ENCODE peak calls at places on chromosomes 13 and 19, in six cellular contexts. Z is right lobe of liver, C is cardiac muscle cell, L is left ventricle myocardium inferior, Y is GM12878, V is mammary epithelial cell. P is an unnamed sample. For H3K4me1, the result is how much of the 10 kb centered on the place peaks cover.

GRCh38 chr13:40666905-40667621 is 622 bp upstream of the FOXO1 start:
- DNase-seq in Z (peak), C (no peak), L (peak), Y (no peak), V (no peak), P (no peak)

GRCh38 chr19:48878219-48879024 is 6.2 kb downstream of the PPP1R15A start:
- DNase-seq in Z (no peak), C (peak), L (no peak), Y (no peak), V (peak), P (no peak)

GRCh38 chr13:25192489-25192888 is 20.4 kb upstream of the AMER2 start:
- DNase-seq in Z (no peak), C (no peak), L (no peak), Y (no peak), V (no peak), P (no peak)

GRCh38 chr13:35888327-35888940 is 242.7 kb downstream of the DCLK1 start:
- DNase-seq in Z (no peak), C (peak), L (no peak), Y (no peak), V (no peak), P (no peak)

GRCh38 chr13:101018720-101019119 is 344.1 kb upstream of the TMTC4 start:
- DNase-seq in Z (no peak), C (no peak), L (no peak), Y (no peak), V (peak), P (peak)

GRCh38 chr19:763181-763580 is 12.3 kb downstream of the MISP start:
- DNase-seq in Z (no peak), C (no peak), L (no peak), Y (no peak), V (no peak), P (no peak)

GRCh38 chr13:21673592-21674270 is 2.9 kb downstream of the FGF9 start:
- DNase-seq in Z (peak), C (peak), L (peak), Y (no peak), V (peak), P (no peak)

GRCh38 chr19:8004723-8005513 is 523 bp downstream of the ELAVL1 start:
- DNase-seq in Z (no peak), C (peak), L (no peak), Y (no peak), V (no peak), P (no peak)

GRCh38 chr13:47896546-47896945 is 104.5 kb downstream of the SUCLA2 start:
- DNase-seq in Z (no peak), C (no peak), L (no peak), Y (no peak), V (no peak), P (no peak)

GRCh38 chr19:40822161-40822560 is 23.2 kb downstream of the EGLN2 start:
- DNase-seq in Z (no peak), C (no peak), L (no peak), Y (no peak), V (no peak), P (no peak)

GRCh38 chr13:99380921-99381645 is 73.9 kb upstream of the GPR183 start:
- DNase-seq in Z (no peak), C (no peak), L (no peak), Y (peak), V (no peak), P (no peak)

GRCh38 chr13:27295660-27296059 is 25.0 kb downstream of the RASL11A start:
- DNase-seq in Z (no peak), C (no peak), L (no peak), Y (no peak), V (no peak), P (no peak)

GRCh38 chr13:98829541-98829940 is 77.1 kb upstream of the SLC15A1 start:
- DNase-seq in Z (no peak), C (no peak), L (no peak), Y (no peak), V (no peak), P (no peak)

GRCh38 chr19:23222998-23223652 is 27.1 kb downstream of the ZNF724 start:
- DNase-seq in Z (no peak), C (no peak), L (no peak), Y (no peak), V (peak), P (no peak)

GRCh38 chr13:62510906-62511655 is 1095.4 kb upstream of the PCDH20 start:
- DNase-seq in Z (no peak), C (no peak), L (no peak), Y (peak), V (no peak), P (no peak)

GRCh38 chr19:28213476-28214082 is 999.4 kb downstream of the UQCRFS1 start:
- DNase-seq in Z (no peak), C (no peak), L (no peak), Y (no peak), V (no peak), P (no peak)

GRCh38 chr19:54608205-54608604 is 14.8 kb downstream of the LILRA1 start:
- DNase-seq in Z (no peak), C (no peak), L (no peak), Y (no peak), V (no peak), P (no peak)

GRCh38 chr13:27016871-27017270 is 154.7 kb downstream of the USP12 start:
- DNase-seq in Z (no peak), C (no peak), L (no peak), Y (no peak), V (no peak), P (no peak)

GRCh38 chr13:26628706-26629105 is 71.2 kb downstream of the WASF3 start:
- DNase-seq in Z (no peak), C (peak), L (no peak), Y (no peak), V (peak), P (peak)

GRCh38 chr19:10800488-10800887 is 35.5 kb downstream of the TMED1 start:
- DNase-seq in Z (no peak), C (peak), L (peak), Y (no peak), V (no peak), P (no peak)

GRCh38 chr19:30065680-30066606 is 123.9 kb downstream of the URI1 start:
- DNase-seq in Z (no peak), C (no peak), L (no peak), Y (no peak), V (no peak), P (no peak)

GRCh38 chr19:48635966-48636858 is 967 bp downstream of the DBP start:
- DNase-seq in Z (peak), C (no peak), L (no peak), Y (no peak), V (no peak), P (no peak)

GRCh38 chr13:48255954-48256353 is 22.9 kb downstream of the ITM2B start:
- DNase-seq in Z (no peak), C (no peak), L (no peak), Y (no peak), V (no peak), P (no peak)

GRCh38 chr13:106573279-106573831 is 5.4 kb upstream of the ARGLU1 start:
- DNase-seq in Z (no peak), C (peak), L (no peak), Y (no peak), V (no peak), P (no peak)

GRCh38 chr13:80462567-80462966 is 121.6 kb upstream of the SPRY2 start:
- DNase-seq in Z (no peak), C (no peak), L (no peak), Y (no peak), V (no peak), P (no peak)

GRCh38 chr13:83219832-83220231 is 662.4 kb downstream of the SLITRK1 start:
- DNase-seq in Z (no peak), C (no peak), L (no peak), Y (no peak), V (no peak), P (no peak)

GRCh38 chr13:111212517-111212873 is 97.4 kb downstream of the ARHGEF7 start:
- DNase-seq in Z (no peak), C (no peak), L (no peak), Y (no peak), V (no peak), P (no peak)

GRCh38 chr13:111217661-111218060 is 102.6 kb downstream of the ARHGEF7 start:
- DNase-seq in Z (peak), C (no peak), L (no peak), Y (no peak), V (no peak), P (no peak)

GRCh38 chr13:111216166-111216960 is 101.3 kb downstream of the ARHGEF7 start:
- DNase-seq in Z (no peak), C (peak), L (no peak), Y (no peak), V (no peak), P (no peak)

GRCh38 chr13:111213964-111214726 is 99.0 kb downstream of the ARHGEF7 start:
- DNase-seq in Z (peak), C (no peak), L (no peak), Y (no peak), V (no peak), P (no peak)

DNA sequence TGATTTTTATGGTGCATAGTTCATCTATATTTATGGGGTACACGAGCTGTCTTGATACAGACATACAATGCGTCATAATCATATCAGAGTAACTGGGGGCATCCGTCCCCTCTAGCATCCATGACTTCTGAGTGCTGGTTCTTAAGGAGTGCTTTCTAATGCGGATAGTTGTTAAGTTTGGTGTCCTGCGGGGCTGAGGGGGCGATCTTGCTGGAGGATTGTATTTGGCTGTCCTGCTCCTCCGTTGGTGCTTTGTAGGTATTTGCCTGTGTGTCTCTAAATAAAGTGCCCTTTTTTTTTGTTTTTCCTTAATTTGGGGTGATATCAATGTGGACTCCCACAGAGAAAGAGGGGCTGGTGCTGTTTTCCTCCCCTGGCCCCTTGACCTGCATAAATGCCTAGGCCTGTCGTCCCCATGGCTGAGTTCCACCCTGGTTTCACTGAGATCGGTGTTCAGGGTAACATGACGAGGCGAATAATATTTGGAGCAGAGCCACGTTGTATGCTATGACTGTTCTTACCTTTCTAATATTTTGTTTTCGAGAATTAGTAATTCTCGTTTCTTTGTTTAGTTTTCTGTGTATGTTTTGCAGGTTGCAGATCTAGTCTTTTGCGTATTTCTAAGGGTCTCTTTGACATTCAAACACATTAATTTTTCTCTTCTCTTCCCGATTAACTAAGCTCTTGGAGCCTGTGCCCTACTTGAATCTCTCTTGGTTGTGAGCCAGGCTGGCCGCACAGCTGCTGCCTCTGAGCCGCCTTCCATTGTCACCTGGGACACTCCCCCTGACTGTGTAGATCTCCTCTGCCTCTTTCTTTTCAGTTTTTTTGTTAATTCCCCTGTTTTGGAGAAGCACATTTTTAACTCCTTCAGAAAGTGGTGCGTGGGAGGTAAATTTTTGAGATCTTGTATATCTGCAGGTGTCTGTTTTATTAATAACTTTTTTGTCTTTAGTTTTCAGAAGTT is 100.3 kb downstream of the ARHGEF7 start:
- DNase-seq in Z (no peak), C (no peak), L (no peak), Y (no peak), V (no peak), P (no peak)
- H3K4me1 ChIP-seq in Z (under half), C (under half), L (half or more), Y (under half), V (under half), P (under half)

DNA sequence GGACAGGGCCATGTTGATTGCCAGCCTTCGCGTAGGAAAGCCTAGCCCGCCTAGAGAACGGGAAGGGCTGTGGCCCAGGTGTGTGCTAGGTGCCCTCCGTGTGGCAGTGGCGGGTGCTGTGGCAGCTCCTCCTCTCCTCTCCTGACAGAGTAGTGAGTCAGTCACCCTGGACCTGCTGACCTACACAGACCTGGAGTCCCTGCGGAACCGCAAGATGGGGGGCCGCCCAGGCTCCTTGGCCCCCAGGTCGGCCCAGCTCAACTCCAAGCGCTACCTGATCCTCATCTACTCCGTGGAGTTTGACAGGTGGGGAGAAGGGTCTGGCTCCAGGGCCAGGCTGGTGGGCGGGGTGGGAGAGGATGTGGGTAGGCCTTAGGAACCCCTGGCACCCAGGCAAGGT is 11.1 kb downstream of the CCDC61 start:
- DNase-seq in Z (peak), C (no peak), L (no peak), Y (no peak), V (no peak), P (no peak)
- H3K27ac ChIP-seq in Z (no peak), C (no peak), L (no peak), Y (no peak), V (no peak), P (no peak)

DNA sequence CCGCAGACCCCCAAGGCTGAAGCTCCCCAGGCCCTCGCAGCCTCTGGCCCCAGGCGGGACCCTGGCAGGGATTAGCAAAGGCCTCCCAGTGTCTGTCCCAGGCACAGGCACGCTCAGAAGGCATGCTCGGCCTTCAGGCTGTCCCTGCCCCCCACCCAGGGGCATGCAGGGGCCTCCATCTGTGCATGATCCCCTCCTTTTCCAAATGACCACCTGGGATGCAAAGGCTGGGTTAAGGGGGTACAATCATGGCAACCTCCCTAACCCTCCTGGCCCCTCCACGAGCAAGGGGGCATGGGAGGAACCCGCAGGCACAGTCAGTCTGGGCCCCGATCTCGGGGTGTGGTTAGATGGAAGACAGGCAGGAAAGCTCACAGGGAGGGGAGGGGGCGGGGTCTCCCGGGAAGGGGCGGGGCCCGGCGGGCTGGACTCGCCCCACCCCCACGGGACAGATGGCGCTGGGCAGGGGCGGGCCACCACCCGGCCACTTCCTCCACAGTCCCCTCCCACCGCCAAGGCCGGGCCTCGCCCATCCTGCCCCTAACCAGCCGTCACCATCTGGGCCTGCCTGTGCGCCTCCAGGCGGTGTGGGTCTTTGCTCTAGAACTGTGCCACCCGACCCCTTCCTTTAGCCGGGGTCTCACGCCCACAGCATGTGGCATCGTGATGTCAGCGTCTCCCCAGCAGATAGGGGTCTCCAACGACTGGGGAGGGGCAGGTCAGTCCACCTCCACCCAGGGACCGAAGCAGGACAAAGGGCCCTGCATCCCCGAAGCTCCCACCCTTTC is 7.0 kb upstream of the REXO1 start:
- DNase-seq in Z (peak), C (peak), L (peak), Y (peak), V (peak), P (peak)
- TF ChIP-seq CTCF in Z (no peak), C (no peak), L (no peak), Y (no peak), V (no peak), P (peak)

GRCh38 chr13:65093352-65093751 is 2136.8 kb downstream of the PCDH9 start:
- DNase-seq in Z (no peak), C (no peak), L (no peak), Y (no peak), V (no peak), P (no peak)

GRCh38 chr13:65091031-65091430 is 2139.1 kb downstream of the PCDH9 start:
- DNase-seq in Z (no peak), C (no peak), L (no peak), Y (no peak), V (no peak), P (no peak)

GRCh38 chr13:65095118-65095517 is 2135.0 kb downstream of the PCDH9 start:
- DNase-seq in Z (no peak), C (no peak), L (no peak), Y (no peak), V (no peak), P (no peak)

GRCh38 chr13:65085977-65086376 is 2144.2 kb downstream of the PCDH9 start:
- DNase-seq in Z (no peak), C (no peak), L (no peak), Y (no peak), V (no peak), P (no peak)

GRCh38 chr13:65090191-65090590 is 2139.9 kb downstream of the PCDH9 start:
- DNase-seq in Z (no peak), C (no peak), L (no peak), Y (no peak), V (no peak), P (no peak)
- H3K4me1 ChIP-seq in Z (under half), C (under half), L (under half), Y (under half), V (under half), P (under half)

GRCh38 chr13:42893346-42893745 is 98.7 kb downstream of the EPSTI1 start:
- DNase-seq in Z (no peak), C (peak), L (no peak), Y (no peak), V (peak), P (peak)
- H3K27ac ChIP-seq in Z (no peak), C (no peak), L (no peak), Y (no peak), V (no peak), P (no peak)

DNA sequence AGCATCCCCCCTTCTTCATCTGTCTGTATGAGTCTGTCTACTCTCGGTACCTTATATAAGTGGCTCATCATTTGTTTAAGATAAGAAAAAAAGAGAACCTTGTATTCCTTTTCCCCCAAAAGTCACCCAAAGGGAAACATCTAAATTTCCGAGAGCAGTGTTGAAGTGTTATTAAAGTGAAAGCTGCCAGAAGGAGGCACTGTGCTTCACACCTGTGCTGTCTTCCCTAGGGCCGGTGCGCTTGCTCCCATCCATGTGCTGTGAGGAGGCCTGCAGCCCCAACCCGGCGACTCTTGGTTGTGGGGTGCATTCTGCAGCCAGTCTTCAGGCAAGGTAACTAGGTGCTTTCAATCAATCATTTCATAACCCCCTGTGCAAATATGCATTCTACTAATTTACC is 97.5 kb downstream of the TNFRSF19 start:
- DNase-seq in Z (no peak), C (no peak), L (no peak), Y (no peak), V (no peak), P (no peak)
- TF ChIP-seq CTCF in Z (no peak), C (no peak), L (no peak), Y (no peak), V (no peak), P (peak)

GRCh38 chr19:31344403-31344802 is 4.8 kb downstream of the TSHZ3 start:
- DNase-seq in Z (no peak), C (no peak), L (no peak), Y (no peak), V (no peak), P (no peak)
- H3K4me1 ChIP-seq in Z (under half), C (under half), L (under half), Y (under half), V (under half), P (under half)

DNA sequence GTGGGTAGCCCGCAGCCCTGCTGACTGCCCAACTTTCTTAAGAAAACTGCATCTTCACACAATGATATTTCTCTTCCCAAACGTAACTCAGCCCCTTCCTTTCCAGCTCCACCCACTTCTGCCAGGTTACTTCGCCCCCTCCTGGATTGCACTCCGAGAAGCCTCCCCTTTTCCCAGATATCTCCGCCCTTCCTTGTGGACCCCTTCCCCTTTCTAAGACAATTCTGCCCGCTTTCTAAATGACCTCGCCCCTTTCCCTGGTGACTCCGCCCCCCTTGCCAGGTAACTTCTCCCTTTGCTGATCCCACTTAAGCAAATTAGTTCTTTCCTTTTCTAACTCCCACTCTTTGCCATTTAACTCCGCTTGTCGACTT is 2.6 kb downstream of the VSIG10L start:
- DNase-seq in Z (no peak), C (no peak), L (no peak), Y (no peak), V (no peak), P (no peak)
- H3K27ac ChIP-seq in Z (no peak), C (peak), L (peak), Y (peak), V (no peak), P (peak)

GRCh38 chr13:113742000-113742441 is 17.0 kb upstream of the TMEM255B start:
- DNase-seq in Z (peak), C (peak), L (no peak), Y (no peak), V (peak), P (no peak)
- TF ChIP-seq CTCF in Z (no peak), C (peak), L (peak), Y (no peak), V (no peak), P (peak)

DNA sequence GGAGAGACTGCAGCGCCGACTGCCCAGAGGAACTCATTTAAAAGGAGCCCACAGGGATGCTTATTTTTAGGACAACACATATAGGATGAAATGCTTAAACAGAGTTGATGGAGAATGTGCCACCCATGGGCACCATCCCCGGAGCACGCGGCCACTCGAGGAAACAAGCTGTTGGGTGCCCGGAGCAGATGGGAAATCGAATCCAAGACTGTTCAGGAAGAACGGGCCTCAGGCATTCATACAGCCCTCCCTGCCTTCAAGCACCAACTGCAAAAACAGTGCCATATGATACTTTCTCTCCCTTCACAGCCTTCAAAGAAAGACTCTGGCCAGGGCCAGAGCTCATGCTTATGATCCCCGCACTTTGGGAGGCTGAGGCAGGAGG is 40.2 kb downstream of the RAB20 start:
- DNase-seq in Z (no peak), C (no peak), L (no peak), Y (no peak), V (no peak), P (no peak)
- H3K4me1 ChIP-seq in Z (half or more), C (under half), L (half or more), Y (under half), V (under half), P (under half)

P was measured in foreskin keratinocyte.